ENCODE peak calls at places on chromosomes 2 and 18, in five cellular contexts. M is effector memory CD8-positive, alpha-beta T cell; G is NCI-H1417; C is T-helper 2 cell treated with Interferon-gamma antibody and Interleukin-4, amounts not matched to agents 5 μg/mL and 100 μg/mL, for 36 hours; Y is stimulated activated naive CD4-positive, alpha-beta T cell. Q is an unnamed sample.

GRCh38 chr2:54258171-54258570 is 2.1 kb upstream of the TSPYL6 start:
- DNase-seq in Y (no peak), G (no peak), C (no peak), M (no peak), Q (no peak)

GRCh38 chr18:78607784-78608183 is 371.8 kb upstream of the SALL3 start:
- DNase-seq in M (no peak), G (no peak), C (no peak), Y (no peak), Q (no peak)

GRCh38 chr18:76521367-76521766 is 26.3 kb upstream of the ZNF516 start:
- DNase-seq in C (no peak), Y (no peak), M (no peak), G (no peak), Q (no peak)

GRCh38 chr2:113167962-113168340 is 5.8 kb upstream of the PSD4 start:
- DNase-seq in C (no peak), Y (no peak), G (no peak), M (no peak), Q (no peak)

GRCh38 chr2:195038158-195038557 is 618.9 kb upstream of the SLC39A10 start:
- DNase-seq in C (no peak), M (no peak), Y (no peak), G (no peak), Q (no peak)

GRCh38 chr2:71157124-71157802 is 26.8 kb downstream of the MPHOSPH10 start:
- DNase-seq in C (peak), Y (peak), G (peak), M (peak), Q (peak)

GRCh38 chr2:160397530-160397865 is 96.1 kb downstream of the RBMS1 start:
- DNase-seq in C (no peak), Y (no peak), M (no peak), G (no peak), Q (no peak)

GRCh38 chr2:123080331-123080730 is 944.8 kb upstream of the CNTNAP5 start:
- DNase-seq in G (no peak), C (no peak), M (no peak), Y (no peak), Q (no peak)

GRCh38 chr2:170525566-170525900 is 189.6 kb upstream of the SP5 start:
- DNase-seq in Y (no peak), G (no peak), M (no peak), C (no peak), Q (no peak)

GRCh38 chr2:64990823-64991222 is 1.6 kb downstream of the SLC1A4 start:
- DNase-seq in Y (no peak), G (peak), M (no peak), C (no peak), Q (no peak)

GRCh38 chr2:218465987-218466633 is 47.2 kb downstream of the VIL1 start:
- DNase-seq in C (no peak), M (no peak), G (peak), Y (peak), Q (peak)

GRCh38 chr2:233303252-233303651 is 4.4 kb upstream of the SAG start:
- DNase-seq in C (no peak), M (no peak), Y (no peak), G (no peak), Q (no peak)

GRCh38 chr2:43848174-43848573 is 9.4 kb downstream of the ABCG8 start:
- DNase-seq in G (peak), C (no peak), Y (no peak), M (no peak), Q (no peak)